ENCODE peak calls at places on chromosomes 3 and 15, in five cellular contexts. One of them, this sample, is unnamed.

GRCh38 chr3:175108012-175108411 is 248.9 kb downstream of the NAALADL2 start:
- DNase-seq in lower lobe of right lung: no peak
- DNase-seq in IMR-90: no peak
- DNase-seq in CD8-positive, alpha-beta T cell: no peak
- DNase-seq in NB4: no peak
- DNase-seq in this sample: no peak

GRCh38 chr15:28147827-28148226 is 48.7 kb upstream of the OCA2 start:
- DNase-seq in lower lobe of right lung: no peak
- DNase-seq in CD8-positive, alpha-beta T cell: no peak
- DNase-seq in NB4: no peak
- DNase-seq in IMR-90: no peak
- DNase-seq in this sample: no peak

GRCh38 chr3:167983583-167983982 is 112.1 kb downstream of the GOLIM4 start:
- DNase-seq in lower lobe of right lung: no peak
- DNase-seq in IMR-90: no peak
- DNase-seq in NB4: no peak
- DNase-seq in CD8-positive, alpha-beta T cell: no peak
- DNase-seq in this sample: no peak

GRCh38 chr3:100536093-100536492 is 43.7 kb downstream of the TMEM45A start:
- DNase-seq in CD8-positive, alpha-beta T cell: no peak
- DNase-seq in IMR-90: no peak
- DNase-seq in NB4: no peak
- DNase-seq in lower lobe of right lung: no peak
- DNase-seq in this sample: no peak

GRCh38 chr3:71469131-71469430 is 114.4 kb downstream of the FOXP1 start:
- DNase-seq in CD8-positive, alpha-beta T cell: no peak
- DNase-seq in IMR-90: no peak
- DNase-seq in lower lobe of right lung: no peak
- DNase-seq in NB4: no peak
- DNase-seq in this sample: no peak

GRCh38 chr15:81813215-81813614 is 232.6 kb downstream of the MEX3B start:
- DNase-seq in lower lobe of right lung: no peak
- DNase-seq in CD8-positive, alpha-beta T cell: no peak
- DNase-seq in NB4: no peak
- DNase-seq in IMR-90: no peak
- DNase-seq in this sample: no peak

GRCh38 chr3:186783731-186784515 is 546 bp downstream of the EIF4A2 start:
- DNase-seq in CD8-positive, alpha-beta T cell: peak; percentile 81
- DNase-seq in lower lobe of right lung: peak; percentile 91
- DNase-seq in IMR-90: peak; percentile 64
- DNase-seq in NB4: peak; percentile 78
- DNase-seq in this sample: no peak

GRCh38 chr3:194381460-194381875 is 11.9 kb upstream of the LRRC15 start:
- DNase-seq in CD8-positive, alpha-beta T cell: no peak
- DNase-seq in lower lobe of right lung: no peak
- DNase-seq in IMR-90: no peak
- DNase-seq in NB4: no peak
- DNase-seq in this sample: no peak

GRCh38 chr3:189229421-189229820 is 57.6 kb downstream of the TPRG1 start:
- DNase-seq in NB4: no peak
- DNase-seq in IMR-90: no peak
- DNase-seq in lower lobe of right lung: no peak
- DNase-seq in CD8-positive, alpha-beta T cell: no peak
- DNase-seq in this sample: no peak

GRCh38 chr3:117281371-117281770 is 571.8 kb downstream of the TUSC7 start:
- DNase-seq in lower lobe of right lung: no peak
- DNase-seq in IMR-90: peak; percentile 25
- DNase-seq in CD8-positive, alpha-beta T cell: no peak
- DNase-seq in NB4: no peak
- DNase-seq in this sample: no peak

GRCh38 chr3:45817788-45818523 is 21.6 kb upstream of the SLC6A20 start:
- DNase-seq in IMR-90: peak; percentile 99
- DNase-seq in CD8-positive, alpha-beta T cell: no peak
- DNase-seq in NB4: no peak
- DNase-seq in lower lobe of right lung: peak; percentile 53
- DNase-seq in this sample: peak; percentile 99

GRCh38 chr3:7876741-7877297 is 624.8 kb upstream of the LMCD1 start:
- DNase-seq in IMR-90: no peak
- DNase-seq in CD8-positive, alpha-beta T cell: peak; percentile 14
- DNase-seq in NB4: no peak
- DNase-seq in lower lobe of right lung: no peak
- DNase-seq in this sample: no peak

GRCh38 chr3:129345281-129345680 is 66.6 kb downstream of the HMCES start:
- DNase-seq in lower lobe of right lung: no peak
- DNase-seq in NB4: no peak
- DNase-seq in IMR-90: no peak
- DNase-seq in CD8-positive, alpha-beta T cell: no peak
- DNase-seq in this sample: no peak

GRCh38 chr3:24067483-24067882 is 122.4 kb downstream of the NR1D2 start:
- DNase-seq in lower lobe of right lung: no peak
- DNase-seq in CD8-positive, alpha-beta T cell: no peak
- DNase-seq in NB4: no peak
- DNase-seq in IMR-90: no peak
- DNase-seq in this sample: no peak

GRCh38 chr3:64501298-64501906 is 186.4 kb downstream of the ADAMTS9 start:
- DNase-seq in CD8-positive, alpha-beta T cell: no peak
- DNase-seq in NB4: no peak
- DNase-seq in IMR-90: peak; percentile 97
- DNase-seq in lower lobe of right lung: no peak
- DNase-seq in this sample: no peak

GRCh38 chr15:56931674-56932507 is 13.4 kb downstream of the TCF12 start:
- DNase-seq in CD8-positive, alpha-beta T cell: no peak
- DNase-seq in NB4: no peak
- DNase-seq in IMR-90: no peak
- DNase-seq in lower lobe of right lung: no peak
- DNase-seq in this sample: no peak

GRCh38 chr15:42858540-42858939 is 62.0 kb downstream of the TTBK2 start:
- DNase-seq in CD8-positive, alpha-beta T cell: no peak
- DNase-seq in NB4: no peak
- DNase-seq in IMR-90: no peak
- DNase-seq in lower lobe of right lung: no peak
- DNase-seq in this sample: no peak

GRCh38 chr3:15974647-15975046 is 176.9 kb upstream of the ANKRD28 start:
- DNase-seq in lower lobe of right lung: no peak
- DNase-seq in NB4: peak; percentile 64
- DNase-seq in CD8-positive, alpha-beta T cell: no peak
- DNase-seq in IMR-90: no peak
- DNase-seq in this sample: no peak

GRCh38 chr3:37766797-37767776 is 94.6 kb upstream of the CTDSPL start:
- DNase-seq in CD8-positive, alpha-beta T cell: no peak
- DNase-seq in lower lobe of right lung: no peak
- DNase-seq in NB4: no peak
- DNase-seq in IMR-90: no peak
- DNase-seq in this sample: no peak

GRCh38 chr3:51966941-51967383 is 292 bp downstream of the PCBP4 start:
- DNase-seq in CD8-positive, alpha-beta T cell: no peak
- DNase-seq in IMR-90: no peak
- DNase-seq in lower lobe of right lung: no peak
- DNase-seq in NB4: no peak
- DNase-seq in this sample: no peak

GRCh38 chr3:45199837-45200648 is 26.0 kb downstream of the TMEM158 start:
- DNase-seq in CD8-positive, alpha-beta T cell: no peak
- DNase-seq in IMR-90: peak; percentile 92
- DNase-seq in lower lobe of right lung: no peak
- DNase-seq in NB4: no peak
- DNase-seq in this sample: peak; percentile 88

GRCh38 chr3:86830566-86830965 is 160.4 kb downstream of the VGLL3 start:
- DNase-seq in lower lobe of right lung: no peak
- DNase-seq in CD8-positive, alpha-beta T cell: no peak
- DNase-seq in NB4: no peak
- DNase-seq in IMR-90: peak; percentile 47
- DNase-seq in this sample: no peak

GRCh38 chr3:32102289-32102688 is 4.1 kb upstream of the GPD1L start:
- DNase-seq in CD8-positive, alpha-beta T cell: no peak
- DNase-seq in IMR-90: no peak
- DNase-seq in NB4: no peak
- DNase-seq in lower lobe of right lung: no peak
- DNase-seq in this sample: no peak

GRCh38 chr3:14331273-14331672 is 71.1 kb upstream of the SLC6A6 start:
- DNase-seq in CD8-positive, alpha-beta T cell: no peak
- DNase-seq in lower lobe of right lung: peak; percentile 3
- DNase-seq in NB4: no peak
- DNase-seq in IMR-90: no peak
- DNase-seq in this sample: no peak

GRCh38 chr15:93617443-93617842 is 528.4 kb upstream of the RGMA start:
- DNase-seq in IMR-90: no peak
- DNase-seq in NB4: no peak
- DNase-seq in CD8-positive, alpha-beta T cell: no peak
- DNase-seq in lower lobe of right lung: no peak
- DNase-seq in this sample: no peak

GRCh38 chr3:174424656-174425055 is 434.5 kb upstream of the NAALADL2 start:
- DNase-seq in CD8-positive, alpha-beta T cell: no peak
- DNase-seq in IMR-90: no peak
- DNase-seq in NB4: no peak
- DNase-seq in lower lobe of right lung: no peak
- DNase-seq in this sample: no peak

GRCh38 chr3:177410734-177411133 is 213.5 kb upstream of the TBL1XR1 start:
- DNase-seq in IMR-90: no peak
- DNase-seq in lower lobe of right lung: no peak
- DNase-seq in CD8-positive, alpha-beta T cell: no peak
- DNase-seq in NB4: no peak
- DNase-seq in this sample: no peak

GRCh38 chr3:3798641-3799113 is 554 bp upstream of the LRRN1 start:
- DNase-seq in lower lobe of right lung: peak; percentile 45
- DNase-seq in CD8-positive, alpha-beta T cell: peak; percentile 56
- DNase-seq in NB4: no peak
- DNase-seq in IMR-90: no peak
- DNase-seq in this sample: no peak

GRCh38 chr3:3799173-3800075 is at the start of gene LRRN1:
- DNase-seq in CD8-positive, alpha-beta T cell: peak; percentile 68
- DNase-seq in NB4: no peak
- DNase-seq in IMR-90: no peak
- DNase-seq in lower lobe of right lung: peak; percentile 72
- DNase-seq in this sample: no peak

GRCh38 chr3:3801510-3801841 is 2.2 kb downstream of the LRRN1 start:
- DNase-seq in NB4: no peak
- DNase-seq in lower lobe of right lung: no peak
- DNase-seq in CD8-positive, alpha-beta T cell: no peak
- DNase-seq in IMR-90: no peak
- DNase-seq in this sample: no peak

GRCh38 chr3:3800685-3801509 is 1.7 kb downstream of the LRRN1 start:
- DNase-seq in IMR-90: no peak
- DNase-seq in NB4: no peak
- DNase-seq in CD8-positive, alpha-beta T cell: peak; percentile 4
- DNase-seq in lower lobe of right lung: peak; percentile 52
- DNase-seq in this sample: no peak

GRCh38 chr3:3800076-3800448 is 831 bp downstream of the LRRN1 start:
- DNase-seq in IMR-90: no peak
- DNase-seq in lower lobe of right lung: peak; percentile 44
- DNase-seq in CD8-positive, alpha-beta T cell: peak; percentile 6
- DNase-seq in NB4: no peak
- DNase-seq in this sample: no peak
- H3K4me3 ChIP-seq in IMR-90: no peak overlapping the region
- H3K4me3 ChIP-seq in lower lobe of right lung: peak overlapping the region; percentile 58
- H3K4me3 ChIP-seq in CD8-positive, alpha-beta T cell: peak overlapping the region; percentile 81
- H3K4me3 ChIP-seq in NB4: no peak overlapping the region
- H3K4me3 ChIP-seq in this sample: peak overlapping the region; percentile 55

GRCh38 chr15:70036585-70037343 is 61.0 kb downstream of the TLE3 start:
- DNase-seq in CD8-positive, alpha-beta T cell: no peak
- DNase-seq in lower lobe of right lung: peak; percentile 17
- DNase-seq in NB4: peak; percentile 29
- DNase-seq in IMR-90: no peak
- DNase-seq in this sample: no peak

GRCh38 chr15:70035051-70035718 is 62.5 kb downstream of the TLE3 start:
- DNase-seq in CD8-positive, alpha-beta T cell: no peak
- DNase-seq in NB4: no peak
- DNase-seq in IMR-90: no peak
- DNase-seq in lower lobe of right lung: peak; percentile 21
- DNase-seq in this sample: no peak

GRCh38 chr15:70039917-70040316 is 57.8 kb downstream of the TLE3 start:
- DNase-seq in lower lobe of right lung: no peak
- DNase-seq in IMR-90: no peak
- DNase-seq in CD8-positive, alpha-beta T cell: no peak
- DNase-seq in NB4: no peak
- DNase-seq in this sample: no peak

GRCh38 chr15:70035719-70036077 is 62.0 kb downstream of the TLE3 start:
- DNase-seq in NB4: peak; percentile 63
- DNase-seq in CD8-positive, alpha-beta T cell: no peak
- DNase-seq in IMR-90: no peak
- DNase-seq in lower lobe of right lung: no peak
- DNase-seq in this sample: no peak

DNA sequence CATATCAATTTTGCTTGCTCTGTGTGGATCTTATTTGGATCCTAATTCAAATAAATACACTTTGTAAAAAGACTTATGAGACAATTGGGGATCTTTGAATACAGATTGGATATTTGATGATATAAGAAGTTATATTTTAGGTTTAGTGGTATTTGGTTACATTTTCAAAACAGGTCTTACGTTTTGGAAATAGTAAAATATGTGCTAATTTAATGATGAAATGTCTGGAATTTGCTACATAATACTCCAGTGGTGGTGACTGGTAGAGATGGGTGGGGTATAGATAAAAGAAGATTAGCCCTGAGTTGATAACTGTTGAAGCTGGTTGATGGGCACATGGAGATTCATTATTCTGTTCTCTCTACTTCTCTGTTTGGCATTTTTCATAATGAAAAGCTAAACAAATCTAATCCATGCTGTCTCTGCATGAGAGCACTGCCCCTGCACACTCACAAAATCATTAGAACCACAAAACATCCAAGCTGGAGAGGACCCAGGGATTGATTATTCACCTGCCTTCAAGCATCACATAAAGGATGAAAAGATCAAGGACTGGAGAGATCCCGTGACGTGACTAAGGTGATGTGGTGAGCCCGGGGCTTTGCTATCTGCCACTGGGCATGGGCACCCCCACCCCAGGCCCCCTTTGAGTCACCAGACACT is 58.9 kb downstream of the TLE3 start:
- DNase-seq in IMR-90: no peak
- DNase-seq in lower lobe of right lung: peak; percentile 6
- DNase-seq in CD8-positive, alpha-beta T cell: no peak
- DNase-seq in NB4: no peak
- DNase-seq in this sample: no peak
- TF ChIP-seq CTCF in IMR-90: no peak
- TF ChIP-seq CTCF in lower lobe of right lung: no peak
- TF ChIP-seq CTCF in CD8-positive, alpha-beta T cell: no peak
- TF ChIP-seq CTCF in NB4: no peak
- TF ChIP-seq CTCF in this sample: no peak

GRCh38 chr3:132570011-132570410 is 27.1 kb upstream of the ACKR4 start:
- DNase-seq in lower lobe of right lung: no peak
- DNase-seq in IMR-90: no peak
- DNase-seq in NB4: no peak
- DNase-seq in CD8-positive, alpha-beta T cell: no peak
- DNase-seq in this sample: no peak
- H3K4me3 ChIP-seq in lower lobe of right lung: no peak overlapping the region
- H3K4me3 ChIP-seq in IMR-90: no peak overlapping the region
- H3K4me3 ChIP-seq in NB4: no peak overlapping the region
- H3K4me3 ChIP-seq in CD8-positive, alpha-beta T cell: no peak overlapping the region
- H3K4me3 ChIP-seq in this sample: no peak overlapping the region

DNA sequence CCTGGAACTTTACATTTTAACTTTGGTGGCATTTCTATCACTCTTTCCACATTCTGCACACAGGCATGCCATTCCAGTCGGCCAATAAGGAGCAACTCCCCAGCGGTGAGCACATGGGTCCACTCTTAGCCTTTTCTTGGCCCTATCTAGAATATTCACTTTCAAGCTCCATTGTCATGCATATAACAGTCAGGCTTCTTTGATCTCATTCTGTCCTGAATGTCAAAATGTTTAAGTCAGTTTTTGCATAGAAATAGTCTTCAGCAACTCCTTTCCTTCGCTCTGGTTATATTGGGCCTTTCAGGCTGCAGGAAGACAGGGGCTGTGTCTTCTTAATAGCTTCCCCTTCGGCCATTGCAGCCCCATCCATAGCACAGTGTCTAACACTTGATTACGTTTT is 427.3 kb downstream of the MFSD1 start:
- DNase-seq in lower lobe of right lung: no peak
- DNase-seq in IMR-90: no peak
- DNase-seq in CD8-positive, alpha-beta T cell: no peak
- DNase-seq in NB4: no peak
- DNase-seq in this sample: no peak
- TF ChIP-seq CTCF in lower lobe of right lung: no peak
- TF ChIP-seq CTCF in IMR-90: no peak
- TF ChIP-seq CTCF in CD8-positive, alpha-beta T cell: no peak
- TF ChIP-seq CTCF in NB4: no peak
- TF ChIP-seq CTCF in this sample: no peak